ENCODE peak calls at places on chromosomes 13 and 19, in five cellular contexts. R is Right ventricle myocardium superior, L is glutamatergic neuron, W is GOT3, O is globus pallidus. I is an unnamed sample.

GRCh38 chr19:3783660-3784584 is 2.3 kb downstream of the MATK start:
- DNase-seq in W (no peak), R (no peak), L (peak; percentile 53), O (no peak), I (no peak)

GRCh38 chr13:113655358-113656014 is 2.5 kb downstream of the ATP4B start:
- DNase-seq in L (peak; percentile 14), W (no peak), O (no peak), R (peak; percentile 25), I (no peak)

GRCh38 chr19:44356383-44357111 is at the start of gene ZNF112:
- DNase-seq in O (peak; percentile 98), W (peak; percentile 22), L (peak; percentile 84), R (peak; percentile 88), I (peak; percentile 93)

GRCh38 chr19:18915639-18916038 is 3.5 kb downstream of the COPE start:
- DNase-seq in W (no peak), R (peak; percentile 55), L (peak; percentile 73), O (peak; percentile 84), I (no peak)

GRCh38 chr19:39205449-39205764 is 1.3 kb upstream of the SYCN start:
- DNase-seq in O (no peak), R (no peak), L (no peak), W (no peak), I (no peak)

GRCh38 chr19:16142032-16142580 is 1.4 kb upstream of the HSH2D start:
- DNase-seq in O (no peak), W (no peak), L (no peak), R (no peak), I (no peak)

GRCh38 chr13:98749501-98749900 is 3.0 kb downstream of the SLC15A1 start:
- DNase-seq in W (no peak), O (no peak), R (no peak), L (no peak), I (no peak)

GRCh38 chr19:45768644-45769053 is 403 bp downstream of the SIX5 start:
- DNase-seq in O (no peak), R (peak; percentile 69), L (no peak), W (no peak), I (peak; percentile 55)

GRCh38 chr19:29745253-29745652 is 30.2 kb upstream of the C19orf12 start:
- DNase-seq in L (peak; percentile 47), W (no peak), R (no peak), O (no peak), I (no peak)

GRCh38 chr19:35120492-35120891 is 4.9 kb downstream of the FXYD3 start:
- DNase-seq in O (no peak), L (no peak), R (no peak), W (peak; percentile 31), I (no peak)